ENCODE peak calls at places on chromosomes 16 and 17, in seven cellular contexts. P, I, N, B, Q, F and G are unnamed samples.

GRCh38 chr17:75152971-75153853 is 1.1 kb downstream of the JPT1 start:
- DNase-seq in P (peak; percentile 29), I (peak; percentile 67), N (no peak), B (no peak), Q (no peak), F (peak; percentile 47), G (peak; percentile 86)

GRCh38 chr16:67423015-67423414 is 6.7 kb upstream of the ZDHHC1 start:
- DNase-seq in P (no peak), I (no peak), N (no peak), B (no peak), Q (no peak), F (no peak), G (no peak)

GRCh38 chr17:48954300-48954755 is 9.7 kb upstream of the SNF8 start:
- DNase-seq in P (peak; percentile 59), I (no peak), N (peak; percentile 32), B (no peak), Q (no peak), F (peak; percentile 68), G (peak; percentile 92)

GRCh38 chr17:6473128-6473767 is 29.0 kb downstream of the PIMREG start:
- DNase-seq in P (peak; percentile 64), I (peak; percentile 87), N (peak; percentile 75), B (peak; percentile 5), Q (peak; percentile 49), F (peak; percentile 89), G (peak; percentile 98)

GRCh38 chr17:48100591-48101011 is 677 bp downstream of the CBX1 start:
- DNase-seq in P (peak; percentile 66), I (peak; percentile 45), N (no peak), B (no peak), Q (no peak), F (peak; percentile 74), G (peak; percentile 94)

GRCh38 chr17:6078370-6078950 is 8.3 kb downstream of the WSCD1 start:
- DNase-seq in P (no peak), I (no peak), N (no peak), B (no peak), Q (no peak), F (no peak), G (no peak)

GRCh38 chr17:82854226-82854625 is 14.4 kb upstream of the ZNF750 start:
- DNase-seq in P (no peak), I (no peak), N (no peak), B (no peak), Q (no peak), F (no peak), G (no peak)

GRCh38 chr17:39676198-39676819 is 8.1 kb downstream of the PNMT start:
- DNase-seq in P (no peak), I (peak; percentile 26), N (no peak), B (no peak), Q (peak; percentile 69), F (no peak), G (peak; percentile 87)

GRCh38 chr17:72125742-72126141 is 4.9 kb downstream of the SOX9 start:
- DNase-seq in P (peak; percentile 41), I (no peak), N (no peak), B (no peak), Q (no peak), F (no peak), G (no peak)

GRCh38 chr16:88865742-88866141 is 718 bp downstream of the PABPN1L start:
- DNase-seq in P (no peak), I (no peak), N (no peak), B (no peak), Q (no peak), F (no peak), G (no peak)

GRCh38 chr16:89898201-89898967 is 20.3 kb upstream of the MC1R start:
- DNase-seq in P (no peak), I (no peak), N (no peak), B (no peak), Q (no peak), F (no peak), G (no peak)

GRCh38 chr16:1710811-1711507 is 5.0 kb downstream of the MAPK8IP3 start:
- DNase-seq in P (no peak), I (no peak), N (no peak), B (no peak), Q (no peak), F (no peak), G (no peak)

GRCh38 chr17:38742431-38743308 is 5.5 kb downstream of the PCGF2 start:
- DNase-seq in P (peak; percentile 93), I (peak; percentile 68), N (no peak), B (no peak), Q (no peak), F (no peak), G (no peak)

GRCh38 chr17:19812407-19812806 is 55.3 kb downstream of the ULK2 start:
- DNase-seq in P (no peak), I (no peak), N (no peak), B (no peak), Q (peak; percentile 5), F (no peak), G (peak; percentile 59)

GRCh38 chr16:31242197-31242596 is 17.6 kb upstream of the ITGAM start:
- DNase-seq in P (no peak), I (no peak), N (no peak), B (no peak), Q (no peak), F (no peak), G (no peak)